ENCODE peak calls at places on chromosomes 6 and 20, in six cellular contexts. One of them, this sample, is unnamed.

GRCh38 chr6:79335133-79335674 is 100.7 kb upstream of the HMGN3 start:
- DNase-seq in left ventricle myocardium inferior: no peak
- DNase-seq in adrenal gland: no peak
- DNase-seq in A549: no peak
- DNase-seq in IMR-90: no peak
- DNase-seq in heart right ventricle: no peak
- DNase-seq in this sample: no peak

GRCh38 chr6:98547634-98548033 is 286.7 kb upstream of the POU3F2 start:
- DNase-seq in left ventricle myocardium inferior: no peak
- DNase-seq in adrenal gland: no peak
- DNase-seq in A549: no peak
- DNase-seq in IMR-90: no peak
- DNase-seq in heart right ventricle: no peak
- DNase-seq in this sample: no peak

GRCh38 chr6:72554203-72554564 is 67.7 kb upstream of the KCNQ5 start:
- DNase-seq in left ventricle myocardium inferior: no peak
- DNase-seq in adrenal gland: no peak
- DNase-seq in A549: peak
- DNase-seq in IMR-90: peak
- DNase-seq in heart right ventricle: no peak
- DNase-seq in this sample: no peak

GRCh38 chr20:47973519-47974233 is 188.4 kb upstream of the SULF2 start:
- DNase-seq in left ventricle myocardium inferior: peak
- DNase-seq in adrenal gland: peak
- DNase-seq in A549: no peak
- DNase-seq in IMR-90: no peak
- DNase-seq in heart right ventricle: peak
- DNase-seq in this sample: no peak

GRCh38 chr6:154614641-154615040 is 104.2 kb upstream of the CNKSR3 start:
- DNase-seq in left ventricle myocardium inferior: no peak
- DNase-seq in adrenal gland: no peak
- DNase-seq in A549: no peak
- DNase-seq in IMR-90: no peak
- DNase-seq in heart right ventricle: no peak
- DNase-seq in this sample: no peak

GRCh38 chr6:10449751-10450150 is 34.9 kb upstream of the TFAP2A start:
- DNase-seq in left ventricle myocardium inferior: no peak
- DNase-seq in adrenal gland: no peak
- DNase-seq in A549: peak
- DNase-seq in IMR-90: no peak
- DNase-seq in heart right ventricle: no peak
- DNase-seq in this sample: no peak

GRCh38 chr20:64063389-64064144 is 569 bp downstream of the TCEA2 start:
- DNase-seq in left ventricle myocardium inferior: no peak
- DNase-seq in adrenal gland: peak
- DNase-seq in A549: no peak
- DNase-seq in IMR-90: no peak
- DNase-seq in heart right ventricle: peak
- DNase-seq in this sample: no peak

GRCh38 chr6:112549749-112550148 is 202.6 kb downstream of the RFPL4B start:
- DNase-seq in left ventricle myocardium inferior: no peak
- DNase-seq in adrenal gland: no peak
- DNase-seq in A549: no peak
- DNase-seq in IMR-90: no peak
- DNase-seq in heart right ventricle: no peak
- DNase-seq in this sample: no peak

GRCh38 chr20:36728986-36729385 is 16.9 kb downstream of the NDRG3 start:
- DNase-seq in left ventricle myocardium inferior: no peak
- DNase-seq in adrenal gland: no peak
- DNase-seq in A549: peak
- DNase-seq in IMR-90: peak
- DNase-seq in heart right ventricle: no peak
- DNase-seq in this sample: no peak

GRCh38 chr6:11025911-11026635 is 18.0 kb downstream of the ELOVL2 start:
- DNase-seq in left ventricle myocardium inferior: no peak
- DNase-seq in adrenal gland: no peak
- DNase-seq in A549: no peak
- DNase-seq in IMR-90: no peak
- DNase-seq in heart right ventricle: no peak
- DNase-seq in this sample: no peak

GRCh38 chr6:30939473-30939872 is 1.3 kb upstream of the MUCL3 start:
- DNase-seq in left ventricle myocardium inferior: no peak
- DNase-seq in adrenal gland: peak
- DNase-seq in A549: no peak
- DNase-seq in IMR-90: no peak
- DNase-seq in heart right ventricle: no peak
- DNase-seq in this sample: no peak

GRCh38 chr6:167827588-167828324 is 1.0 kb downstream of the AFDN start:
- DNase-seq in left ventricle myocardium inferior: peak
- DNase-seq in adrenal gland: peak
- DNase-seq in A549: peak
- DNase-seq in IMR-90: peak
- DNase-seq in heart right ventricle: peak
- DNase-seq in this sample: peak

GRCh38 chr6:105886812-105887513 is 199.2 kb upstream of the PRDM1 start:
- DNase-seq in left ventricle myocardium inferior: no peak
- DNase-seq in adrenal gland: no peak
- DNase-seq in A549: no peak
- DNase-seq in IMR-90: no peak
- DNase-seq in heart right ventricle: no peak
- DNase-seq in this sample: no peak

GRCh38 chr20:46731770-46732169 is 22.3 kb downstream of the SLC2A10 start:
- DNase-seq in left ventricle myocardium inferior: no peak
- DNase-seq in adrenal gland: no peak
- DNase-seq in A549: no peak
- DNase-seq in IMR-90: no peak
- DNase-seq in heart right ventricle: no peak
- DNase-seq in this sample: no peak

GRCh38 chr20:17628101-17628841 is 53.8 kb downstream of the RRBP1 start:
- DNase-seq in left ventricle myocardium inferior: peak
- DNase-seq in adrenal gland: no peak
- DNase-seq in A549: no peak
- DNase-seq in IMR-90: no peak
- DNase-seq in heart right ventricle: no peak
- DNase-seq in this sample: peak

GRCh38 chr6:7041511-7042026 is 66.2 kb upstream of the RREB1 start:
- DNase-seq in left ventricle myocardium inferior: no peak
- DNase-seq in adrenal gland: no peak
- DNase-seq in A549: no peak
- DNase-seq in IMR-90: no peak
- DNase-seq in heart right ventricle: no peak
- DNase-seq in this sample: no peak

DNA sequence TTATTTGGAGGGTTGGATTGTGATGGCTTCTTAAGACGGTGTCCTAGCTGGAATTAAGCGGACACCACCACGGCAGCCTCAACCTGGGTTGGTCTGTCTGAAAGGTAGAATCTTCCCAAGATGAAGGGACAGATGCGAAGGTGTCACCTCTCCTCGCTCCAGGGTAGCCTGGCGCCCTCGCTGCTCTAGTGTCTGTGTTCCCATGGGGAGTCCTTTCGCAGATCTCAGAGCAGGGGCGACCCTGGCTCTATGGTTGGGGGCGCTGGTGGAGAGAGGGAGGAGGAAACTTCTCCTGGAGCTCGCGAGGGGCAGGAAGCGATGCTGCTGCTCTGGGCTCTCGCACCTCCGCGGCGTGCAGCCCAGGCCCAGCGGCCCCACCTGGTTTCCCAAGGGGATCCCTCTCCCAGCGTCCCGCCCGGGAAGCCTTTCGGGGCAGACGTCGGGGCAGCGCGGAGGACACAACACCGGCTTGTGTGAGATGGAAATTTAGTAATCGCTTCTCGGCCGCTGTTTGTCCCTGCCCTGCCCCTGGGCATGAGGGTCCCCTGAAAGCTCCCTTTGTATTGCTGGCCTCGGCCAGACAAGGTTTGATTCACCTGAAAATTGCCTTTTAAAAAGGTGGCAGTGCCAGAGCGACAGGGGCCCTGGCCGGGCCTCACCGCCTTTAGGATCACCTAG is 1.8 kb downstream of the RSPO3 start:
- DNase-seq in left ventricle myocardium inferior: no peak
- DNase-seq in adrenal gland: no peak
- DNase-seq in A549: peak
- DNase-seq in IMR-90: no peak
- DNase-seq in heart right ventricle: no peak
- DNase-seq in this sample: peak
- H3K4me3 ChIP-seq in left ventricle myocardium inferior: peak
- H3K4me3 ChIP-seq in adrenal gland: no peak
- H3K4me3 ChIP-seq in A549: peak
- H3K4me3 ChIP-seq in IMR-90: peak
- H3K4me3 ChIP-seq in heart right ventricle: peak
- H3K4me3 ChIP-seq in this sample: peak

DNA sequence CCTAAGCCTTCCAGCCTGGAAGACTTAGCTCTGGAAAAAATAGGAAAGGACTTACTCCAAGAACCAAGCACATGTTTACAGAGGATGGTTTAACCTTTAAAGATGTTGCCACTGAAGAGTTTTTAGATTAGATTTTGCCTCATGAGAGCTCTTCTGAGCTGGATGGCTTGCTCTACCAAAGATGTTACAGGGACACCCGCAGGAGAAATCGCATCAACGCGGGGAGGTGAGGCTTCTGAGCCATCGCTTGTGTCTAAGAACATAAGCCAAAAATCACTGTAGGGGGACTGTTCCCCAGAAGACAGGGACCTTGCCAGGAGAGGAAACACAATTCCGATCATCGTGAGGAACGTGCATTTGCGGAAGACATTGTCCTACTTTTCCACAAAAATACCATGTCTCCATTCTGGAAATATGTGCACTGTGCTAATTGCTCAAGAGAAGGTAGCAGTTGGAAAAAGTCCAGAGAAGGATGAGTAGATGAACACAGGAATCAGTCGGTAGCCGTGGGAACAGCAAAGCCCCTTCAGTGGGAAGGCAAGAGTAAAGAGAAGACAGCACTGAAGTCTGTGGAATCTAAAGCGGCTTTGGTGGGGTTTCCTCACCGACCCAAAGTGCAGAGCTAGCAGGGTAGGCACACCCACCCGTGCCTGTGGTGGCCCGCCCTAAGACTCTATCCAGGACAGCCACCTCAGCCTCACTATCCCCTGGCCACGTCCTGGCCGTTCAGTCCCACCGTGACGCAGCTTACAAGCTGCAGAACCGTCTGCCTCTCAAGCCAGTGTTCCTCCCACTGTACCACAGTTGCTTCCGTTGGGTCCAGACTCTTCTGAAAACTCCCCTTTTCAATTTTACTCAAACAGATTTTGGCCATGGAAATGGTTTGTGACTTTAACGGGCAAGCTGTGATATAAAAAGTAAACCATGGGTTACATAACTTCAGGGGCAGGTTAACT is 334.8 kb downstream of the NRN1 start:
- DNase-seq in left ventricle myocardium inferior: no peak
- DNase-seq in adrenal gland: no peak
- DNase-seq in A549: peak
- DNase-seq in IMR-90: no peak
- DNase-seq in heart right ventricle: no peak
- DNase-seq in this sample: no peak
- TF ChIP-seq CTCF in left ventricle myocardium inferior: no peak
- TF ChIP-seq CTCF in adrenal gland: no peak
- TF ChIP-seq CTCF in A549: no peak
- TF ChIP-seq CTCF in IMR-90: no peak
- TF ChIP-seq CTCF in heart right ventricle: no peak
- TF ChIP-seq CTCF in this sample: no peak

DNA sequence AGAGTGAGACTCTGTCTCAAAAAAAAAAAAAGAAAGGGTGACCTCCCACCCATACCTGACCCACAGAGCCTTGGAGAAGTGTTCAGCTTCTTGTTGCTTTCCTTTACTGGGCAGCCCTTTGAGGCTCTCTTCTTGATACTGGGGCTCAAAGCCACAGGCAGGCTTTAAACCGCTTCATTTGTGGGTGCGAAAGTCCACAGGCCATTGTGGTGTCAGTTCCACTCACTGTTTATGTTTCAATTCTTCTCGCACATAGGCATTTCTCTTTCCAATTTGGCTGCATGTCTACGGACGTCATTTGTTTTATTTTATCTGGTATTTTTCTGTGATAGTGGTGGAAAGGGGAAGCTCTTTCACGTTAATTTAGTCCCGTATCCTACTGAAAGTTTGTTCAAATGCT is 34.6 kb downstream of the PPARD start:
- DNase-seq in left ventricle myocardium inferior: no peak
- DNase-seq in adrenal gland: no peak
- DNase-seq in A549: no peak
- DNase-seq in IMR-90: peak
- DNase-seq in heart right ventricle: no peak
- DNase-seq in this sample: no peak
- H3K27ac ChIP-seq in left ventricle myocardium inferior: no peak
- H3K27ac ChIP-seq in adrenal gland: no peak
- H3K27ac ChIP-seq in A549: no peak
- H3K27ac ChIP-seq in IMR-90: peak
- H3K27ac ChIP-seq in heart right ventricle: no peak
- H3K27ac ChIP-seq in this sample: no peak

GRCh38 chr6:109382576-109383437 is 540 bp upstream of the CD164 start:
- DNase-seq in left ventricle myocardium inferior: peak
- DNase-seq in adrenal gland: peak
- DNase-seq in A549: peak
- DNase-seq in IMR-90: peak
- DNase-seq in heart right ventricle: peak
- DNase-seq in this sample: peak
- H3K4me3 ChIP-seq in left ventricle myocardium inferior: peak
- H3K4me3 ChIP-seq in adrenal gland: peak
- H3K4me3 ChIP-seq in A549: peak
- H3K4me3 ChIP-seq in IMR-90: peak
- H3K4me3 ChIP-seq in heart right ventricle: peak
- H3K4me3 ChIP-seq in this sample: peak

DNA sequence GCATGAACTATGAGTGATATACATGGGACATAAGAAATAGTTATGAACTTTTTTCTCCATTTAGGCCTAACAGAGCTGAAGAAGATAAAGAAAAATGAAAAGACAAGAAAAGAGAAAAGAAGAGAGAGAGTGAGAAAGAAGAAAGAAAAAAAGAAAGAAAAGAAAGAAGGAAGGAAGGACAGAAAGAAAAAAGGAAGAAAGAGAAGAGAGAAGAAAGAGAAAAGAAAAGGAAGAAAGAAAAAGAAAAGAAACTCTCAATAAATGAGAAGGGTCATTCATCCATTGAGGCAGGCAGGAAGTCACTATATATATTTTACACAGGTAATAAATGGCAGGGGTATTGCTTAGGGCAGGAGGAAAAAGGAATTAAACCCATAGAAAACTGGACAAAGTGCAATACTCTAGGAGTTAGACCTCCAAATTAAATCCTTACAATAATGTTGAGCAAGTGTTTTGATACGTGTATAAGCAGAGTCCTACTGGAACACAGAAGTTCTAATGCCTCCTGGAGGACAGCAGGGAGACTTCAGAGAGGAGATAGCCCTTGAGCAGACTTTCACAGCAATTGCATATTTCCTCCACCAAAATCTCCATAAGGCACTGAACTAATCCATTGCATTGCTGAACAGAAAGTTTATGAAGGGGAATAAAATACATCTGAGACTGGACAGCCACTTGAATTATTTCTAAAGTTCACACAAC is 86.4 kb upstream of the TENT5A start:
- DNase-seq in left ventricle myocardium inferior: no peak
- DNase-seq in adrenal gland: no peak
- DNase-seq in A549: peak
- DNase-seq in IMR-90: no peak
- DNase-seq in heart right ventricle: no peak
- DNase-seq in this sample: no peak
- TF ChIP-seq CTCF in left ventricle myocardium inferior: no peak
- TF ChIP-seq CTCF in adrenal gland: no peak
- TF ChIP-seq CTCF in A549: no peak
- TF ChIP-seq CTCF in IMR-90: no peak
- TF ChIP-seq CTCF in heart right ventricle: no peak
- TF ChIP-seq CTCF in this sample: no peak